ENCODE peak calls at places on chromosomes 7 and 10, in five cellular contexts. D is K562, L is GM23338, Z is A549, P is HepG2. V is an unnamed sample.

GRCh38 chr10:113027574-113028392 is 77.7 kb downstream of the TCF7L2 start:
- DNase-seq in P (peak), L (peak), Z (no peak), D (no peak), V (no peak)

GRCh38 chr7:110003827-110004226 is 1087.1 kb upstream of the LRRN3 start:
- DNase-seq in D (no peak), L (peak), Z (no peak), P (no peak), V (no peak)

GRCh38 chr7:97118306-97118917 is 914 bp downstream of the SDHAF3 start:
- DNase-seq in P (no peak), Z (no peak), D (no peak), L (no peak), V (no peak)

GRCh38 chr7:50664461-50664922 is 99.3 kb upstream of the DDC start:
- DNase-seq in P (no peak), Z (no peak), D (no peak), L (no peak), V (no peak)

GRCh38 chr10:103678104-103678526 is 177.3 kb downstream of the SH3PXD2A start:
- DNase-seq in Z (no peak), P (no peak), L (no peak), D (no peak), V (peak)

GRCh38 chr10:130062201-130062600 is 48.4 kb downstream of the C10orf143 start:
- DNase-seq in L (no peak), P (no peak), D (no peak), Z (no peak), V (no peak)

GRCh38 chr7:158586499-158587191 is 978 bp downstream of the PTPRN2 start:
- DNase-seq in D (no peak), Z (no peak), P (no peak), L (no peak), V (no peak)

GRCh38 chr7:18408461-18408860 is 87.1 kb upstream of the HDAC9 start:
- DNase-seq in P (no peak), D (no peak), Z (no peak), L (peak), V (no peak)

GRCh38 chr10:113177163-113177935 is 227.3 kb downstream of the TCF7L2 start:
- DNase-seq in D (no peak), Z (no peak), L (no peak), P (no peak), V (no peak)

GRCh38 chr10:47256753-47257336 is 43.2 kb upstream of the GDF10 start:
- DNase-seq in L (no peak), P (no peak), Z (no peak), D (no peak), V (no peak)

GRCh38 chr10:47255866-47256265 is 44.1 kb upstream of the GDF10 start:
- DNase-seq in L (no peak), Z (no peak), P (no peak), D (no peak), V (no peak)

GRCh38 chr10:47259521-47259920 is 40.5 kb upstream of the GDF10 start:
- DNase-seq in P (no peak), L (no peak), Z (no peak), D (no peak), V (no peak)

GRCh38 chr10:47258921-47259320 is 41.1 kb upstream of the GDF10 start:
- DNase-seq in D (no peak), P (no peak), Z (no peak), L (no peak), V (no peak)

DNA sequence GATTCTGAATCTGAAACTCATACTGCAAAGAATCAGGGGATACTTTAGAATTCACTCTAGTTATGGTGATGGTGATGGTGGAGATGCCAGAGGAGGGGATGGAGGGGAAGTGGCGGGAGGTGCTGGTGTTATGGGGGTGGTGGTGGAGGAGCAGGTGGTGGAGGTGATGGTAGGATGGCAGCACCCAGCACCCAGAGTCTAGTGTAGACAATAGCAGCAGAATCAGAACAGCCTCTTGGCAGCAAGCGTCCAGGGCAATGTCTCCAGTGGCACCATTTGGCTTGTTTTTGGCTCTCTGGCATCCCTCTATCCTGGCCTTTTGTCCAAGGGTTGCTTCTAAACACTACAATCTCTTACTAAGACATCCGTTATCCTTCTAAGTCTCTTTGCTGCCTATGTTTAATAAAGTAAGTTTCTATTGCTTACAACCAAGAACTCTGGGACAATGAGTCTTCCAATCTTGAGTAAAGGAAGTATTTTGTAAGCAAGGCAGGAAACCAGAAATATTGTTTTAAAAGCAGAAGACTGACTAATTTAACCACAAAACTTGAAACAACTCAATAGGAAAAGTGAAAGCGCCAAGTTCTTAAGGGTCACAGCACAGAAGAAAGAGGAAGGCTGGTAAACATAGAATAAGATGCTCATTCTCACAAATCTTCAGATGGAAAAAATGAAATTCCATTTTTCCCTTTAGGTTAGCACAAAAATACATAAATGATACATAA is 42.4 kb upstream of the GDF10 start:
- DNase-seq in L (no peak), Z (no peak), P (no peak), D (no peak), V (peak)
- TF ChIP-seq JUNB in L (no peak), Z (no peak), P (no peak), D (no peak), V (peak)

GRCh38 chr10:14374745-14375445 is 44.2 kb upstream of the FRMD4A start:
- DNase-seq in P (no peak), Z (no peak), L (no peak), D (no peak), V (no peak)
- TF ChIP-seq JUNB in P (no peak), Z (no peak), L (no peak), D (no peak), V (no peak)

GRCh38 chr7:93883917-93884345 is 6.6 kb downstream of the TFPI2 start:
- DNase-seq in P (no peak), L (no peak), D (no peak), Z (no peak), V (no peak)

GRCh38 chr7:93884541-93884940 is 6.0 kb downstream of the TFPI2 start:
- DNase-seq in L (no peak), D (no peak), Z (no peak), P (no peak), V (no peak)

GRCh38 chr7:93879356-93879755 is 11.2 kb downstream of the TFPI2 start:
- DNase-seq in Z (no peak), D (no peak), L (no peak), P (no peak), V (no peak)

GRCh38 chr7:93882481-93882880 is 8.1 kb downstream of the TFPI2 start:
- DNase-seq in D (no peak), Z (no peak), P (no peak), L (no peak), V (no peak)

GRCh38 chr7:93883078-93883916 is 7.3 kb downstream of the TFPI2 start:
- DNase-seq in Z (no peak), L (no peak), D (no peak), P (no peak), V (no peak)
- TF ChIP-seq JUNB in Z (no peak), L (no peak), D (no peak), P (no peak), V (no peak)

DNA sequence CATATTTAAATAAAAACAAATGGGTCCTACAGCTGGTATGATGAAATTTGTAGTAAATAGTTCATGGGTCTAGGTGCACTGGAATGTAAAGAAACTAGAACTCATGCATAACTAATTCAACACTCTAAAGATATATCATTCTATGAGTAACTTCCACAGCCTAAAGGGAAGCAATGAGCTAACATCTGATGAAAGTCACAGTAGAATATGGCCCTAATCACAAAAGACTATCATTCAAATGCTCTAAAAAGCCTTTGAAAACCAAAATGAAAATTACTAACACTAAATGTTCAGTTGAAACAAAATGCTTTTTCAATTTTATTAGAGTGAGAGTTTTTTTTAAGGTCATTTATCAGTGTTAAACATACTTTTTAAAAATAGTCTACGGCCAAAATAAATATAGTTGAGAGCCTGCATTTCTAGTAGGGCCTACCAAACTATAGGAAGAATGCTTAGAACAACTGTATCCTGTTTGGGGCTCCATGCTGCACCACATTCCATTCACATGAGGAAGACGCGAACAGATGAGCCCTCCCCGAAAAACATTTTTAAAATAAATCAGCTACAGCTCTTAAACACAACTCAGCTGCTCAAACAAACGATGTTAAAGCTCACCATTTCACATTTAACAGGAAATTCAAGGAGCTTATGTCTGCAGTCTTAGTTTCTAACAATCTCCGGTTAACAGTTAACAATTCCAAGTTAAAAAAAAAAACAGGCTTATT is 134.4 kb downstream of the NRBF2 start:
- DNase-seq in P (peak), D (peak), Z (peak), L (peak), V (no peak)
- TF ChIP-seq JUNB in P (no peak), D (no peak), Z (no peak), L (no peak), V (no peak)

GRCh38 chr7:47420117-47420780 is 161.7 kb downstream of the TNS3 start:
- DNase-seq in P (no peak), Z (no peak), L (no peak), D (no peak), V (no peak)

GRCh38 chr7:47424523-47424922 is 157.4 kb downstream of the TNS3 start:
- DNase-seq in D (no peak), L (no peak), Z (no peak), P (no peak), V (no peak)

GRCh38 chr7:47423196-47423595 is 158.7 kb downstream of the TNS3 start:
- DNase-seq in Z (no peak), D (no peak), P (no peak), L (no peak), V (no peak)

GRCh38 chr7:47418910-47419309 is 163.0 kb downstream of the TNS3 start:
- DNase-seq in D (no peak), Z (no peak), P (no peak), L (no peak), V (no peak)

GRCh38 chr7:47422631-47423030 is 159.3 kb downstream of the TNS3 start:
- DNase-seq in D (no peak), P (no peak), L (no peak), Z (no peak), V (no peak)
- TF ChIP-seq JUNB in D (no peak), P (no peak), L (no peak), Z (no peak), V (no peak)

GRCh38 chr7:23346316-23346715 is 47.2 kb downstream of the MALSU1 start:
- DNase-seq in L (no peak), D (no peak), P (no peak), Z (no peak), V (no peak)

GRCh38 chr7:23347007-23347681 is 48.0 kb downstream of the MALSU1 start:
- DNase-seq in D (peak), L (no peak), Z (no peak), P (no peak), V (no peak)

GRCh38 chr7:23349484-23350157 is 50.5 kb downstream of the MALSU1 start:
- DNase-seq in Z (no peak), P (no peak), D (no peak), L (no peak), V (no peak)

GRCh38 chr7:23350466-23350865 is 51.3 kb downstream of the MALSU1 start:
- DNase-seq in Z (no peak), D (no peak), P (no peak), L (no peak), V (no peak)

GRCh38 chr7:23347682-23348180 is 48.6 kb downstream of the MALSU1 start:
- DNase-seq in P (no peak), L (no peak), D (peak), Z (peak), V (no peak)
- TF ChIP-seq JUNB in P (no peak), L (no peak), D (no peak), Z (peak), V (no peak)

DNA sequence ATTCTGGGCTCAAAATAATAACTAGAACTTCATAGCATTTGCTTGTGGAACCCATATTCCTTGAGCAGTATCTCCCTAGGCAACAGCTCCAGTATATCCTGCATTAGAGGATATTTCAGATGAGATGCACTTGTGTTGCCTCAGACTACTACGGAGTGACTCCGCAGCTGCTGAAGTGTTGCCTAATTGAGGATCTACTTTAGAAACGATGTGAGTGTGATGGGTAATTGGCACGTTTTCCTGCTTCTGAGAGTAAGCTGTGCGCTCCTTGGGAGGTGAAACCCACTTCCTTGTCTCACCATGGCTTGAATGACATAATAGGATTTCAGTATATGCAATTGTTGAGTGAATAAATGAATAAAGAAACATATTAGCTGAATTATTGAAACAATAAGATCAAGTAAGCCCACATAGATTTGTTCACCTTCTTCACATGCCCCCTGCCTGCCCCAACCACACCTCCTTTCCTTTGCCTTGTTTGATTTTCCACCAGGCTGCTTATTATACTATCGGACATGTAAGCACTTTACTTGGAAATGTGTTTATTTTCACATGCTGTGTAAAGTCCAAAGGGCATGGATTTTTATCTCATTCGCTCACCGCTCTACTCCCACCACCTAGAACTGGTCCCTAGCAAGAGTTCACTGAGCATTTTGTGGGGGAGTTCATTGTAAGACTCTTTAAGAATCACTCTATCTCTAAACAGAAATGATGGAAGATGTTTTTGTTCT is 303.8 kb downstream of the KCNMA1 start:
- DNase-seq in P (peak), D (no peak), Z (peak), L (no peak), V (no peak)
- TF ChIP-seq JUNB in P (no peak), D (no peak), Z (no peak), L (no peak), V (no peak)

V was measured in GM12878.